ENCODE peak calls at places on chromosomes 11 and 22, in four cellular contexts. P, L, O and Q are unnamed samples.

GRCh38 chr22:17583151-17583550 is 19.9 kb downstream of the SLC25A18 start:
- DNase-seq in P (no peak), L (no peak), O (no peak), Q (no peak)

GRCh38 chr11:126608626-126609010 is 253.1 kb downstream of the ST3GAL4 start:
- DNase-seq in P (no peak), L (no peak), O (no peak), Q (no peak)

GRCh38 chr11:118212131-118212725 is 12.6 kb downstream of the JAML start:
- DNase-seq in O (peak), P (peak), L (no peak), Q (no peak)

GRCh38 chr11:1019321-1019910 is 17.1 kb downstream of the MUC6 start:
- DNase-seq in L (no peak), O (no peak), P (no peak), Q (no peak)

GRCh38 chr11:65355013-65355775 is 643 bp downstream of the TIGD3 start:
- DNase-seq in L (no peak), O (peak), P (peak), Q (no peak)

GRCh38 chr11:117072517-117073218 is 25.6 kb downstream of the SIK3 start:
- DNase-seq in P (peak), L (no peak), O (peak), Q (peak)

GRCh38 chr22:46347646-46348045 is 12.1 kb downstream of the TRMU start:
- DNase-seq in O (no peak), P (no peak), L (no peak), Q (no peak)

GRCh38 chr22:19718255-19719054 is 4.2 kb downstream of the SEPTIN5 start:
- DNase-seq in P (no peak), O (peak), L (no peak), Q (no peak)

GRCh38 chr11:122742350-122742749 is 86.8 kb downstream of the UBASH3B start:
- DNase-seq in O (no peak), L (no peak), P (no peak), Q (no peak)

DNA sequence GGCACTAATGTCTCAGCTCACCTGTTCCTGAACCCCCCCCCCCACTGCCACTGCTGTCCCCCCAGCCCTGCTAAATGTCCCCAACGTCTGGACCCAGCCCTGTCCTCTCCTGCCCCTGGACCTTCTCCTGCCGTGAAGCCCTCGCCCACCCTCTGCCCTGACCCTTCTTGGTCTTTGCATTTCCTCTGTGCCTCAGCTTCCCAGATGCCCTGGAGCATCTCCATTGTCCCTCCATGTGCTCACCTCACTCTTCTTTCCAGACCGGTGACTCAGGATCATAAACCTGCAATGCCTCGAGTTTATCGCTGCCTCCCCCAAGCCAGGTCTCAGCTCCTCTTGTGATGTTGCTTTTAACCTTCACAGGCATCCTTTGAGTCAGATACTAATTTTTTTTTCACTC is 416.4 kb downstream of the BRD1 start:
- DNase-seq in L (no peak), O (no peak), P (no peak), Q (no peak)
- TF ChIP-seq TAF1 in L (no peak), O (no peak), P (no peak), Q (no peak)

GRCh38 chr11:32429477-32429876 is 5.9 kb downstream of the WT1 start:
- DNase-seq in O (no peak), P (no peak), L (no peak), Q (no peak)

GRCh38 chr11:32431657-32432056 is 3.7 kb downstream of the WT1 start:
- DNase-seq in O (no peak), P (no peak), L (no peak), Q (no peak)

GRCh38 chr11:32432565-32433248 is 2.6 kb downstream of the WT1 start:
- DNase-seq in L (no peak), O (peak), P (no peak), Q (no peak)

GRCh38 chr11:32428665-32429293 is 6.6 kb downstream of the WT1 start:
- DNase-seq in L (no peak), O (no peak), P (no peak), Q (no peak)

GRCh38 chr11:32430586-32431357 is 4.6 kb downstream of the WT1 start:
- DNase-seq in P (no peak), L (no peak), O (no peak), Q (no peak)
- TF ChIP-seq CREB1 in P (no peak), L (no peak), O (no peak), Q (no peak)

GRCh38 chr11:111675891-111676290 is 73.6 kb downstream of the SIK2 start:
- DNase-seq in O (no peak), L (no peak), P (no peak), Q (no peak)

GRCh38 chr11:111672949-111673348 is 70.7 kb downstream of the SIK2 start:
- DNase-seq in O (no peak), L (no peak), P (no peak), Q (no peak)

GRCh38 chr11:111674941-111675340 is 72.7 kb downstream of the SIK2 start:
- DNase-seq in P (no peak), O (no peak), L (no peak), Q (no peak)

GRCh38 chr11:111680486-111681175 is 78.4 kb downstream of the SIK2 start:
- DNase-seq in L (no peak), P (no peak), O (no peak), Q (no peak)

DNA sequence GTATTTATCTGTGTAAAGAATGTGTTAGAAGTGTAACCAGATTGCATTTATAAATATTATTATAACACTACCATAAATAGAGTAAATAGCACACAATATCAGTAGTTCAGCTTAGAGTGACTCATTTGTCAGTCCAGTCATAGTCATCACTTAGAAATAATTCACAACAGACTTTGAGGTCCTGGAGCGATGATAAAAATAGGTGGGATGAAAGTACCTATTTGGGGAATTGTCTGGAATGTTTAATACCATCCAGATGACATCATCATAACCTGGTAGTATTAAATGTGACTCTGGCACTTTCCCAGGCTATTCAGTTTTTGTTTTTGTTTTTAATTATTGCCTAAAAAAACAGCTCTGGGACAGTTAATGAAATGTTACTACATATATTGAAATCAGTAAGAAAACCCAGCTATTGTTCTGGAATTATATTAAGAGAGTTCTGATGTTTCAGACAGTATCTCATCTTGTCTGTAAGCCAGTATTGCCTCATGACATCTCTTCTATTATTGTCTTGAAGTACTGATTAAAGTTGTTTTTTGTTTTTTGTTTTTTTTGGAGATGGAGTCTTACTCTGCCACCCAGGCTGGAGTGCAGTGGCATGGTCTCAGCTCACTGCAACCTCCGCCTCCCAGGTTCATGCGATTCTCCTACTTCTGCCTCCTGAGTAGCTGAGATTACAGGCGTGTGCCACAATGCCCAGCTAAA is 74.8 kb downstream of the SIK2 start:
- DNase-seq in L (no peak), P (no peak), O (no peak), Q (no peak)
- TF ChIP-seq TAF1 in L (no peak), P (no peak), O (no peak), Q (no peak)

GRCh38 chr22:29257751-29258181 is 10.0 kb downstream of the RHBDD3 start:
- DNase-seq in O (no peak), P (no peak), L (no peak), Q (no peak)
- TF ChIP-seq CREB1 in O (no peak), P (no peak), L (no peak), Q (no peak)